ENCODE peak calls at places on chromosomes 12 and 14, in ten cellular contexts. Z, Q, V, X, P, B, S, N, E and D are unnamed samples.

GRCh38 chr12:128551266-128552025 is 272.3 kb downstream of the SLC15A4 start:
- DNase-seq in S (no peak), E (peak; percentile 58), Z (no peak), N (no peak), B (no peak), V (no peak), P (no peak), X (no peak), Q (no peak), D (no peak)

GRCh38 chr12:68786929-68787328 is 21.0 kb upstream of the MDM2 start:
- DNase-seq in N (no peak), X (no peak), P (no peak), E (no peak), S (no peak), Q (no peak), V (no peak), Z (no peak), B (no peak), D (no peak)

GRCh38 chr14:95361373-95362179 is 41.9 kb upstream of the CLMN start:
- DNase-seq in Q (peak; percentile 29), S (peak; percentile 84), B (no peak), N (peak; percentile 75), P (no peak), Z (peak; percentile 49), X (no peak), E (peak; percentile 22), V (peak; percentile 6), D (peak; percentile 37)

GRCh38 chr14:55772521-55772920 is 192.5 kb downstream of the KTN1 start:
- DNase-seq in N (no peak), Q (no peak), X (no peak), E (no peak), Z (no peak), B (no peak), V (no peak), S (no peak), P (no peak), D (no peak)

GRCh38 chr12:48765753-48766162 is 23.1 kb downstream of the ADCY6 start:
- DNase-seq in V (no peak), B (no peak), S (no peak), Z (peak; percentile 71), N (no peak), E (no peak), Q (peak; percentile 41), P (no peak), X (no peak), D (peak; percentile 35)

GRCh38 chr12:31008961-31009840 is 64.5 kb upstream of the DDX11 start:
- DNase-seq in Z (no peak), B (no peak), N (peak; percentile 33), E (no peak), Q (no peak), P (peak; percentile 39), S (no peak), X (no peak), V (no peak), D (no peak)

GRCh38 chr14:77306406-77307098 is 14.1 kb downstream of the POMT2 start:
- DNase-seq in S (no peak), V (no peak), P (no peak), X (no peak), N (no peak), E (peak; percentile 91), Z (no peak), Q (no peak), B (no peak), D (no peak)

GRCh38 chr14:96192975-96193805 is 11.4 kb upstream of the BDKRB2 start:
- DNase-seq in V (no peak), Z (no peak), Q (no peak), S (no peak), N (no peak), X (no peak), B (no peak), P (no peak), E (peak; percentile 52), D (no peak)

GRCh38 chr12:100493371-100494012 is 19.8 kb downstream of the NR1H4 start:
- DNase-seq in Z (no peak), V (no peak), N (no peak), X (no peak), Q (no peak), B (no peak), E (no peak), P (no peak), S (no peak), D (no peak)

GRCh38 chr14:29216774-29217232 is 450.2 kb downstream of the FOXG1 start:
- DNase-seq in N (no peak), Z (no peak), X (no peak), Q (no peak), S (no peak), E (no peak), P (no peak), B (no peak), V (no peak), D (no peak)

GRCh38 chr14:56821807-56822615 is 11.7 kb upstream of the OTX2 start:
- DNase-seq in P (no peak), B (no peak), X (no peak), Q (no peak), V (no peak), Z (no peak), S (no peak), N (no peak), E (no peak), D (no peak)

GRCh38 chr12:121740847-121741246 is 28.3 kb downstream of the TMEM120B start:
- DNase-seq in Z (no peak), X (no peak), B (no peak), E (no peak), V (no peak), N (no peak), S (no peak), Q (no peak), P (no peak), D (no peak)

GRCh38 chr14:52296378-52296777 is 17.7 kb upstream of the PTGER2 start:
- DNase-seq in S (no peak), V (no peak), Z (no peak), B (no peak), N (no peak), Q (no peak), E (no peak), P (no peak), X (no peak), D (no peak)

GRCh38 chr14:92199763-92200162 is 78.0 kb downstream of the CPSF2 start:
- DNase-seq in Q (no peak), E (no peak), X (no peak), Z (no peak), S (no peak), B (no peak), P (no peak), N (no peak), V (no peak), D (no peak)

GRCh38 chr14:102889615-102890014 is 32.8 kb upstream of the AMN start:
- DNase-seq in Q (no peak), X (no peak), E (no peak), B (no peak), V (no peak), P (no peak), Z (no peak), S (no peak), N (no peak), D (no peak)

GRCh38 chr14:96390965-96391292 is 999 bp upstream of the AK7 start:
- DNase-seq in P (no peak), N (no peak), X (no peak), S (no peak), E (no peak), V (no peak), Z (no peak), Q (no peak), B (no peak), D (no peak)

GRCh38 chr12:6434205-6435180 is 10.3 kb upstream of the CD27 start:
- DNase-seq in P (peak; percentile 27), E (no peak), Z (peak; percentile 72), X (no peak), Q (no peak), N (no peak), S (no peak), V (no peak), B (no peak), D (no peak)